ENCODE peak calls at places on chromosome 12, in five cellular contexts. D, Q, F, S and B are unnamed samples.
A peak's percentile ranks its signal among the peaks of the same experiment; 100 is the strongest.

GRCh38 chr12:118874698-118875548 is 106.4 kb upstream of the SRRM4 start:
- DNase-seq in D (no peak), Q (no peak), F (no peak), S (peak; percentile 57), B (no peak)

GRCh38 chr12:95351745-95352144 is 122.2 kb upstream of the METAP2 start:
- DNase-seq in D (peak; percentile 31), Q (no peak), F (no peak), S (no peak), B (no peak)

GRCh38 chr12:17372508-17372907 is 717.5 kb downstream of the RERGL start:
- DNase-seq in D (no peak), Q (no peak), F (no peak), S (no peak), B (no peak)

GRCh38 chr12:42565633-42566032 is 23.9 kb downstream of the PRICKLE1 start:
- DNase-seq in D (no peak), Q (no peak), F (no peak), S (peak; percentile 50), B (no peak)

GRCh38 chr12:124556896-124557501 is 10.4 kb downstream of the NCOR2 start:
- DNase-seq in D (no peak), Q (no peak), F (no peak), S (no peak), B (no peak)

GRCh38 chr12:75526655-75527511 is 15.5 kb upstream of the KRR1 start:
- DNase-seq in D (peak; percentile 45), Q (peak; percentile 54), F (peak; percentile 20), S (no peak), B (peak; percentile 48)

GRCh38 chr12:79935624-79936040 is 735 bp upstream of the PPP1R12A start:
- DNase-seq in D (peak; percentile 8), Q (peak; percentile 36), F (no peak), S (no peak), B (no peak)

GRCh38 chr12:65948320-65949008 is 124.2 kb downstream of the HMGA2 start:
- DNase-seq in D (no peak), Q (no peak), F (no peak), S (no peak), B (peak; percentile 63)

GRCh38 chr12:79300199-79300568 is 390.6 kb downstream of the PAWR start:
- DNase-seq in D (peak; percentile 72), Q (no peak), F (no peak), S (no peak), B (peak; percentile 58)

GRCh38 chr12:25972783-25973182 is 14.3 kb downstream of the RASSF8 start:
- DNase-seq in D (no peak), Q (no peak), F (no peak), S (no peak), B (no peak)

GRCh38 chr12:47414511-47414910 is 291.3 kb downstream of the RPAP3 start:
- DNase-seq in D (no peak), Q (no peak), F (no peak), S (no peak), B (no peak)

GRCh38 chr12:12705833-12706520 is 10.0 kb upstream of the GPR19 start:
- DNase-seq in D (no peak), Q (no peak), F (no peak), S (no peak), B (no peak)

GRCh38 chr12:123973552-123974341 is 732 bp downstream of the ZNF664 start:
- DNase-seq in D (peak; percentile 21), Q (no peak), F (no peak), S (peak; percentile 62), B (peak; percentile 40)

GRCh38 chr12:53775478-53776145 is 23.8 kb upstream of the CISTR start:
- DNase-seq in D (no peak), Q (no peak), F (no peak), S (no peak), B (no peak)

GRCh38 chr12:9244894-9245293 is 36.7 kb upstream of the PZP start:
- DNase-seq in D (peak; percentile 1), Q (peak; percentile 24), F (no peak), S (no peak), B (no peak)

GRCh38 chr12:8823565-8824300 is 1.3 kb downstream of the A2ML1 start:
- DNase-seq in D (no peak), Q (no peak), F (peak; percentile 24), S (peak; percentile 84), B (no peak)

DNA sequence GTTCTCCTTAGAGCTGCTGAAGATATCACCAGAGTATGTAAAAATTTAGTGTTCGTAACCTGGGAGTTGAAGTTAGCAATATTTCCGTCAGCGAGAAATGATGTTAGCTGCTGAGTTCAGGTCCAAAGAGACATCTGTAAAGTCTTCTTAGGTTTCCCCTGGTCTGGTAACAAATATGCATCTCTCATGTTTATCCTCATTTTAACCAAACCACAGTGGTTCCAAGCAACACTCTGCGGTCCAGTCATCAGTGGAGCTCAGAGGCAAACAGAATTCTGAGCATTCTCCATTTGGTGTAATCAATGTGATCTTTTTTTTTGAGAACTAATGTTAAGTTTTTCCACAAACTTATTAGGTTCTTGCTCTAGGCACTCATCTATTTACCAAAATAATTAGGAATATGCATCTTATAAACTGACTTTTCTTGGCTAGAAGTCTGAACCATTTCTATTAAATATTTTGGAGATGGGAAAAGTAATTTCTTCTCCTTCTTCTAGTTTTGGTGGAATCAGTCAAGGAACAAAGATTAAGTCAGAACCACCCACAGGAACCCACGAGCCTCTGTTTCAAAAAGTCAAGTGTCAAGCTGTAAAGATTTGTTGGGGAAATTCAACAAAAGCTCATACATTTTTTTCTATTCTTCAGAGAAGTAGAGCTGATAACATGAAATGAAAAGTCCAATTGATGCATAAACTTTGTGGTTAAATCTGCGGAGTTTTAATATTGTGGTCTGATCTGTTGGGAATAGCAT is 64.7 kb downstream of the IFNG start:
- DNase-seq in D (no peak), Q (no peak), F (no peak), S (no peak), B (no peak)
- TF ChIP-seq HDAC2 in D (no peak), Q (no peak), F (no peak), S (no peak), B (no peak)

DNA sequence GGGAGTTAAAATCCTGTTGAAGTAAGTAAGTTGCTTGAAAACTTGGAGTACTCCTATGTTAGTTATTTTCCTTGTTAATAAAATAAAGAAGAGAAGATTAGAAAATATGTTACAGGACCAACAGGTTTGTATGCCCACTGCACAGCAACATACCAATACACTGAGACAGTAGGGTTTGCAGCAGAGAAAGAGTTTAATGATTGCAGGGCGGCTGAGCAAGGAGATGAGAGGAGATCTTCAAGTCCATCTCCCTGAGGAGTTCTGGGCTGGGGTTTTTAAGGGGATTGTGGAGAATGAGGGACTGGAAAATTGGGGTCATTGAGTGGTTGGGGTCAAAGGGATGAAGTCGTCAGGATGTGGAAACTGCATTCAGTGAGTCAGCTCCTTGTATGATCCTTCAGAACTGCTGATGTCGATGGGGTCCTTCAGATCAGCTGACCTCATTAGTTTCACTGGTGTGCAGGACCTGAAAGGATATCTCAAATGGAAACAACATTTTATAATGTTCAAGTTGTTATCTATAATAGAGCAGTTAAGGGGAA is 4.3 kb upstream of the HSD17B6 start:
- DNase-seq in D (no peak), Q (no peak), F (no peak), S (no peak), B (no peak)
- TF ChIP-seq HDAC2 in D (no peak), Q (no peak), F (no peak), S (no peak), B (no peak)

DNA sequence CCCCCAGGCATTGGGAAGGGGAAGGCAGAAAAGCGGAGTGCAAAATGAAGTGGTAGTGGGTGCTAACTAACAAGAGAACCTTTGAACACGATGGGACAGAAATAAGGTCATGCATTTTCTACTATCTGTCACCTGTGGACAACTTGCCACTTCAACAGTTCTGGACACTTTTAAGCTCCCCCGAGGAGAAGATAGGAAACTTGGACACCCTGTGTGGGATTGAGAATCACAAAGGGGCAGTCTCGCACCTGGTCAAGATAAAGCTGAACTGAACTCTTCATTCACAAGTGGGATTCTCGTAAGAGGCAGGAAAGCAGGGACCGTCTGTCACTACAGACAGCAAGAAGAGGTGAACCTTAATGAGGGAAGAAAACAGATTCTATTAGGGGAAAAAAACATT is 51.6 kb downstream of the EIF2S3B start:
- DNase-seq in D (no peak), Q (no peak), F (no peak), S (no peak), B (no peak)
- TF ChIP-seq HDAC2 in D (no peak), Q (no peak), F (no peak), S (no peak), B (no peak)

GRCh38 chr12:108850854-108851573 is 6.4 kb downstream of the SSH1 start:
- DNase-seq in D (no peak), Q (peak; percentile 79), F (peak; percentile 60), S (no peak), B (peak; percentile 89)
- TF ChIP-seq HDAC2 in D (no peak), Q (no peak), F (no peak), S (no peak), B (no peak)